ENCODE peak calls at places on chromosomes 2 and 18, in six cellular contexts. Y is HEK293T; M is kidney; B is HCEC 1CT; W is fibroblast of lung; S is stimulated activated CD4-positive, alpha-beta T cell treated with anti-CD3 and anti-CD28 coated beads, Interleukin-15, amount 100 ng/mL, for 24 hours. Q is an unnamed sample.
A peak's percentile ranks its signal among the peaks of the same experiment; 100 is the strongest.

GRCh38 chr2:60489269-60489668 is 64.2 kb downstream of the BCL11A start:
- DNase-seq in Y (no peak), M (no peak), B (no peak), W (no peak), S (no peak), Q (no peak)

GRCh38 chr2:148508878-148509702 is 135.5 kb upstream of the EPC2 start:
- DNase-seq in Y (peak; percentile 86), M (peak; percentile 92), B (peak; percentile 81), W (peak; percentile 80), S (peak; percentile 90), Q (peak; percentile 85)

GRCh38 chr2:45874324-45874723 is 222.8 kb downstream of the PRKCE start:
- DNase-seq in Y (no peak), M (peak; percentile 80), B (no peak), W (no peak), S (no peak), Q (no peak)

GRCh38 chr2:240876475-240877251 is 8.0 kb downstream of the AGXT start:
- DNase-seq in Y (no peak), M (peak; percentile 74), B (no peak), W (no peak), S (no peak), Q (no peak)

GRCh38 chr2:180907731-180908130 is 72.7 kb upstream of the UBE2E3 start:
- DNase-seq in Y (no peak), M (no peak), B (peak; percentile 81), W (peak; percentile 50), S (no peak), Q (no peak)

GRCh38 chr2:201448701-201449100 is 2.6 kb downstream of the TRAK2 start:
- DNase-seq in Y (no peak), M (no peak), B (no peak), W (no peak), S (peak; percentile 31), Q (no peak)

GRCh38 chr2:212237350-212238095 is 301.1 kb downstream of the ERBB4 start:
- DNase-seq in Y (no peak), M (no peak), B (no peak), W (no peak), S (no peak), Q (no peak)

GRCh38 chr2:206838690-206839089 is 73.3 kb downstream of the FASTKD2 start:
- DNase-seq in Y (no peak), M (no peak), B (no peak), W (no peak), S (no peak), Q (no peak)

GRCh38 chr2:10534514-10535250 is 86.6 kb upstream of the ODC1 start:
- DNase-seq in Y (no peak), M (peak; percentile 50), B (no peak), W (peak; percentile 12), S (no peak), Q (no peak)

GRCh38 chr2:219709261-219709867 is 81.9 kb downstream of the SLC4A3 start:
- DNase-seq in Y (no peak), M (no peak), B (no peak), W (no peak), S (no peak), Q (no peak)

GRCh38 chr18:55252053-55252675 is 292.9 kb upstream of the CCDC68 start:
- DNase-seq in Y (no peak), M (no peak), B (no peak), W (no peak), S (no peak), Q (no peak)

GRCh38 chr18:14916851-14917250 is 168.9 kb downstream of the ANKRD30B start:
- DNase-seq in Y (no peak), M (no peak), B (no peak), W (no peak), S (no peak), Q (no peak)

GRCh38 chr2:166074430-166074829 is 53.4 kb downstream of the SCN1A start:
- DNase-seq in Y (no peak), M (no peak), B (no peak), W (no peak), S (no peak), Q (no peak)

GRCh38 chr2:28615691-28616090 is 119.8 kb downstream of the PLB1 start:
- DNase-seq in Y (no peak), M (no peak), B (no peak), W (no peak), S (no peak), Q (no peak)

GRCh38 chr18:78208052-78208451 is 771.6 kb upstream of the SALL3 start:
- DNase-seq in Y (no peak), M (no peak), B (no peak), W (no peak), S (no peak), Q (no peak)

GRCh38 chr2:239919779-239920545 is 105.2 kb downstream of the NDUFA10 start:
- DNase-seq in Y (no peak), M (no peak), B (no peak), W (no peak), S (no peak), Q (no peak)

GRCh38 chr2:115999039-115999438 is 1556.6 kb downstream of the DPP10 start:
- DNase-seq in Y (no peak), M (no peak), B (no peak), W (no peak), S (no peak), Q (no peak)

GRCh38 chr2:29786361-29786760 is 135.0 kb downstream of the ALK start:
- DNase-seq in Y (no peak), M (no peak), B (no peak), W (no peak), S (no peak), Q (no peak)

GRCh38 chr2:159471340-159471739 is 145.0 kb downstream of the BAZ2B start:
- DNase-seq in Y (no peak), M (no peak), B (no peak), W (no peak), S (no peak), Q (no peak)

GRCh38 chr2:164920430-164920829 is 34.9 kb downstream of the SLC38A11 start:
- DNase-seq in Y (no peak), M (no peak), B (peak; percentile 97), W (peak; percentile 83), S (no peak), Q (peak; percentile 75)

GRCh38 chr18:53508529-53508928 is 715.9 kb downstream of the MBD2 start:
- DNase-seq in Y (no peak), M (no peak), B (no peak), W (no peak), S (no peak), Q (no peak)

GRCh38 chr2:215476424-215476823 is 40.6 kb upstream of the FN1 start:
- DNase-seq in Y (no peak), M (no peak), B (peak; percentile 36), W (no peak), S (no peak), Q (no peak)

GRCh38 chr2:113251118-113251517 is 27.6 kb downstream of the PAX8 start:
- DNase-seq in Y (no peak), M (no peak), B (no peak), W (no peak), S (peak; percentile 37), Q (no peak)

GRCh38 chr2:118032169-118033013 is 18.5 kb upstream of the CCDC93 start:
- DNase-seq in Y (peak; percentile 53), M (no peak), B (peak; percentile 52), W (peak; percentile 39), S (peak; percentile 57), Q (peak; percentile 32)

GRCh38 chr2:154161286-154161685 is 289.6 kb downstream of the GALNT13 start:
- DNase-seq in Y (no peak), M (no peak), B (no peak), W (no peak), S (no peak), Q (no peak)

GRCh38 chr18:47756364-47757016 is 174.0 kb downstream of the SMAD2 start:
- DNase-seq in Y (peak; percentile 50), M (no peak), B (peak; percentile 39), W (peak; percentile 43), S (peak; percentile 70), Q (peak; percentile 38)

GRCh38 chr2:74777161-74777900 is 56.6 kb upstream of the HK2 start:
- DNase-seq in Y (no peak), M (no peak), B (no peak), W (no peak), S (peak; percentile 6), Q (no peak)

GRCh38 chr18:48777737-48778111 is 173.0 kb downstream of the SMAD7 start:
- DNase-seq in Y (no peak), M (peak; percentile 76), B (no peak), W (peak; percentile 28), S (no peak), Q (no peak)

GRCh38 chr18:60070631-60071030 is 170.8 kb downstream of the PMAIP1 start:
- DNase-seq in Y (no peak), M (no peak), B (no peak), W (no peak), S (no peak), Q (no peak)

GRCh38 chr18:77870238-77870637 is 620.6 kb downstream of the GALR1 start:
- DNase-seq in Y (no peak), M (peak; percentile 81), B (no peak), W (no peak), S (no peak), Q (no peak)

Q was measured in NCI-H460.